ENCODE peak calls at places on chromosomes 4 and X, in eight cellular contexts. B, Y, V, P, A, W, X and Z are unnamed samples.

GRCh38 chr4:183249854-183250253 is 70.2 kb downstream of the CLDN22 start:
- DNase-seq in B (peak; percentile 11), Y (peak; percentile 19), V (peak; percentile 52), P (no peak), A (peak; percentile 52), W (no peak), X (no peak), Z (peak; percentile 75)

GRCh38 chrX:145729635-145730034 is 88.0 kb upstream of the SLITRK2 start:
- DNase-seq in B (no peak), Y (no peak), V (no peak), P (no peak), A (no peak), W (no peak), X (no peak), Z (no peak)

GRCh38 chr4:82705881-82706280 is 92.7 kb downstream of the SCD5 start:
- DNase-seq in B (no peak), Y (no peak), V (no peak), P (no peak), A (no peak), W (no peak), X (no peak), Z (no peak)

GRCh38 chr4:4320528-4320927 is 30.5 kb downstream of the ZBTB49 start:
- DNase-seq in B (no peak), Y (no peak), V (no peak), P (no peak), A (no peak), W (no peak), X (no peak), Z (no peak)

GRCh38 chr4:83852085-83852451 is 316.2 kb downstream of the GPAT3 start:
- DNase-seq in B (peak; percentile 5), Y (no peak), V (peak; percentile 88), P (no peak), A (no peak), W (peak; percentile 41), X (no peak), Z (no peak)

GRCh38 chr4:7539659-7540058 is 104.9 kb upstream of the PSAPL1 start:
- DNase-seq in B (peak; percentile 10), Y (no peak), V (no peak), P (peak; percentile 50), A (no peak), W (peak; percentile 92), X (peak; percentile 77), Z (peak; percentile 24)

GRCh38 chr4:76219299-76220055 is 5.9 kb upstream of the SCARB2 start:
- DNase-seq in B (no peak), Y (no peak), V (peak; percentile 62), P (no peak), A (no peak), W (no peak), X (no peak), Z (no peak)

GRCh38 chrX:68883800-68884199 is 55.0 kb downstream of the EFNB1 start:
- DNase-seq in B (no peak), Y (no peak), V (no peak), P (no peak), A (no peak), W (no peak), X (no peak), Z (no peak)

GRCh38 chr4:51895816-51896408 is 53.0 kb downstream of the DCUN1D4 start:
- DNase-seq in B (peak; percentile 41), Y (peak; percentile 60), V (peak; percentile 67), P (peak; percentile 27), A (peak; percentile 74), W (peak; percentile 45), X (peak; percentile 19), Z (peak; percentile 77)

GRCh38 chr4:94947681-94948108 is 189.9 kb downstream of the BMPR1B start:
- DNase-seq in B (no peak), Y (no peak), V (no peak), P (no peak), A (no peak), W (no peak), X (no peak), Z (no peak)

GRCh38 chrX:136691028-136691809 is 43.3 kb downstream of the CD40LG start:
- DNase-seq in B (no peak), Y (no peak), V (peak; percentile 15), P (no peak), A (no peak), W (no peak), X (no peak), Z (peak; percentile 3)

GRCh38 chrX:40809210-40809609 is 73.9 kb upstream of the MED14 start:
- DNase-seq in B (no peak), Y (no peak), V (peak; percentile 49), P (no peak), A (no peak), W (no peak), X (no peak), Z (no peak)

DNA sequence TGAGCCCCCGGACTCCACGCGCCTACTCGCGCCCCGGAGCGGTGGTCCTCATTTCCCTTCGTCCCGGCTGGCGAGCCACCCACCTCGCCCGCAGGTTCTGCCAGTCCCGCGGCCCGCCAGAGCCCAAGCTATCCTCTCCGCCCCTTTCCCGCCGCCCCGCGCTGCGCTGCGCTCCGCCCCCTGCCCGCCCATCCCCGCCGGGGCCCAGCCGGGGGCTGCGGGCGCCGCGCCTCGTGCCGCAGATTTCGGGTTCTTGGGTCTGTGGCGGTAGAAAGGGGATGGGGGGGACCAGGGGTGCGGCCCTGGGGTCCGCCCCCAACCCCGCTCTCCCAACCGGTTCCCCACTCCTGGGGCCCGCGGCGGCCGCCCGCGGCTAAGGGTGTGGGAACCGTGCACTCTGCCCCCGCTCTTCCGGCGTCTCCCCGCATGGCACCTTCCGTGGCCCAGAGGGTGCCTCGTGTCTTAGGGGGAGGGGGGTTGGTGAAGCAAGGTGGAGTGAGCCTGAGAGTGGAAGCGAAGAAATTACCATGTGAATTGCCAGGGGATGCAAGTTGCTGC is 650.8 kb upstream of the DIPK2B start:
- DNase-seq in B (peak; percentile 50), Y (no peak), V (no peak), P (no peak), A (peak; percentile 1), W (peak; percentile 49), X (no peak), Z (no peak)
- TF ChIP-seq POLR2A in B (peak; percentile 78), Y (no peak), V (no peak), P (no peak), A (no peak), W (no peak), X (peak; percentile 62), Z (no peak)

GRCh38 chrX:41952102-41952501 is 28.7 kb upstream of the CASK start:
- DNase-seq in B (no peak), Y (no peak), V (no peak), P (no peak), A (no peak), W (no peak), X (no peak), Z (no peak)

GRCh38 chrX:41946973-41947612 is 23.7 kb upstream of the CASK start:
- DNase-seq in B (no peak), Y (no peak), V (no peak), P (no peak), A (no peak), W (no peak), X (no peak), Z (no peak)

DNA sequence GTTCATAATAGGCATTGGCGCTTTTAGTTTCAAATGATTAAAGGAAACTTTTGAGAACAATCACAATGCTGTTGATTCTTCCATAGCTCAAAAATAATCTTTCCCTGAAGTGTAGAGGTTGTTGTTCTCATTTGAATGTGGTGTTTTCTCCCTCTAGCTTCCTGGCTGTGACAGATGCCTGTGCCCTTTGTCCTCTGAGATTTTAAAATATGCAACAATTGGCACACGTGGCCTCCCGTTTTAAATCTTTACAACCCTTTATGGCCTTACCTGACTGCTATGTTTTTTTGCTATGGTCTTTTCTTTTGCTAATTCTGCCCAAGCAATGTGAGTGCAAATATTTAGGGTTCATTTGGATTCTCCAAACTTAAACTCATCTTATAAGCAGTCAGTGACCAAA is 22.9 kb upstream of the CASK start:
- DNase-seq in B (no peak), Y (no peak), V (no peak), P (no peak), A (no peak), W (no peak), X (no peak), Z (no peak)
- TF ChIP-seq POLR2A in B (no peak), Y (no peak), V (no peak), P (no peak), A (no peak), W (no peak), X (no peak), Z (no peak)

GRCh38 chrX:54994099-54994498 is at the start of gene PFKFB1:
- DNase-seq in B (no peak), Y (no peak), V (no peak), P (no peak), A (no peak), W (no peak), X (no peak), Z (no peak)

GRCh38 chrX:54994668-54995452 is 872 bp upstream of the PFKFB1 start:
- DNase-seq in B (no peak), Y (no peak), V (no peak), P (no peak), A (no peak), W (no peak), X (no peak), Z (no peak)

GRCh38 chrX:55004231-55004630 is 4.1 kb downstream of the APEX2 start:
- DNase-seq in B (no peak), Y (no peak), V (no peak), P (no peak), A (no peak), W (no peak), X (no peak), Z (peak; percentile 28)

GRCh38 chrX:54995621-54996020 is 1.6 kb upstream of the PFKFB1 start:
- DNase-seq in B (no peak), Y (no peak), V (no peak), P (no peak), A (no peak), W (no peak), X (no peak), Z (no peak)

GRCh38 chrX:54999717-55000598 is at the start of gene APEX2:
- DNase-seq in B (peak; percentile 83), Y (peak; percentile 92), V (peak; percentile 91), P (peak; percentile 53), A (peak; percentile 92), W (peak; percentile 83), X (peak; percentile 35), Z (peak; percentile 94)
- TF ChIP-seq POLR2A in B (peak; percentile 89), Y (peak; percentile 50), V (peak; percentile 85), P (peak; percentile 85), A (peak; percentile 72), W (peak; percentile 34), X (peak; percentile 61), Z (peak; percentile 94)

GRCh38 chrX:66675541-66675940 is 36.7 kb upstream of the EDA2R start:
- DNase-seq in B (no peak), Y (no peak), V (no peak), P (no peak), A (no peak), W (no peak), X (no peak), Z (no peak)

GRCh38 chrX:66677430-66677829 is 38.6 kb upstream of the EDA2R start:
- DNase-seq in B (no peak), Y (no peak), V (peak; percentile 12), P (no peak), A (peak; percentile 1), W (no peak), X (no peak), Z (no peak)

GRCh38 chrX:66676413-66676812 is 37.5 kb upstream of the EDA2R start:
- DNase-seq in B (no peak), Y (no peak), V (peak; percentile 27), P (no peak), A (peak; percentile 2), W (no peak), X (no peak), Z (no peak)

GRCh38 chrX:66674506-66674905 is 35.6 kb upstream of the EDA2R start:
- DNase-seq in B (no peak), Y (no peak), V (no peak), P (no peak), A (no peak), W (no peak), X (no peak), Z (no peak)

GRCh38 chrX:66676990-66677389 is 38.1 kb upstream of the EDA2R start:
- DNase-seq in B (no peak), Y (no peak), V (peak; percentile 69), P (no peak), A (peak; percentile 23), W (no peak), X (no peak), Z (no peak)
- TF ChIP-seq POLR2A in B (no peak), Y (no peak), V (no peak), P (no peak), A (no peak), W (no peak), X (no peak), Z (no peak)